ENCODE peak calls at places on chromosomes 6 and 20, in seven cellular contexts. C is foreskin fibroblast, D is activated T-cell treated with anti-CD3 and anti-CD28 coated beads for 1 hour, N is Right ventricle myocardium superior, S is naive B cell, H is ovary, V is GM18507. Y is an unnamed sample.

GRCh38 chr6:27608916-27609883 is 136.3 kb upstream of the ZNF184 start:
- DNase-seq in C (peak; percentile 81), N (no peak), D (no peak), V (no peak), S (no peak), H (no peak), Y (no peak)

GRCh38 chr6:163311830-163312229 is 102.7 kb upstream of the QKI start:
- DNase-seq in C (no peak), H (no peak), V (no peak), D (no peak), S (no peak), N (no peak), Y (no peak)

GRCh38 chr6:99588618-99589289 is 17.9 kb upstream of the PRDM13 start:
- DNase-seq in V (peak; percentile 38), S (peak; percentile 48), N (peak; percentile 80), D (peak; percentile 54), C (peak; percentile 91), H (peak; percentile 68), Y (no peak)

GRCh38 chr6:35691027-35691824 is 2.5 kb upstream of the FKBP5 start:
- DNase-seq in N (peak; percentile 93), S (no peak), V (no peak), H (peak; percentile 77), C (peak; percentile 81), D (no peak), Y (no peak)

GRCh38 chr20:64146936-64147451 is 17.3 kb upstream of the MYT1 start:
- DNase-seq in D (no peak), N (peak; percentile 13), C (no peak), H (no peak), V (no peak), S (no peak), Y (no peak)

GRCh38 chr6:75526502-75527127 is 33.0 kb upstream of the FILIP1 start:
- DNase-seq in D (peak; percentile 21), C (peak; percentile 85), N (no peak), H (peak; percentile 47), V (peak; percentile 11), S (peak; percentile 26), Y (peak; percentile 47)

GRCh38 chr6:137218473-137218916 is 690 bp downstream of the IFNGR1 start:
- DNase-seq in C (peak; percentile 79), D (no peak), H (no peak), V (no peak), S (peak; percentile 65), N (no peak), Y (no peak)

GRCh38 chr6:73519943-73520687 is 717 bp downstream of the EEF1A1 start:
- DNase-seq in D (peak; percentile 69), N (peak; percentile 83), H (peak; percentile 76), S (peak; percentile 69), V (no peak), C (peak; percentile 83), Y (peak; percentile 43)

GRCh38 chr6:89965441-89966249 is 71.4 kb downstream of the GJA10 start:
- DNase-seq in S (no peak), H (no peak), C (no peak), D (no peak), V (no peak), N (no peak), Y (no peak)

Y was measured in non-pigmented ciliary epithelial cell.